ENCODE peak calls at places on chromosomes 1 and 21, in five cellular contexts. One of them, this sample, is unnamed.

GRCh38 chr1:197911857-197912696 is 5.1 kb upstream of the LHX9 start:
- DNase-seq in posterior cingulate gyrus: peak
- DNase-seq in astrocyte of the cerebellum: no peak
- DNase-seq in A172: no peak
- DNase-seq in lower lobe of right lung: peak
- DNase-seq in this sample: no peak

GRCh38 chr1:244836135-244836521 is 670 bp downstream of the COX20 start:
- DNase-seq in posterior cingulate gyrus: no peak
- DNase-seq in astrocyte of the cerebellum: no peak
- DNase-seq in A172: peak
- DNase-seq in lower lobe of right lung: no peak
- DNase-seq in this sample: no peak

GRCh38 chr1:150210086-150210485 is 25.8 kb downstream of the ANP32E start:
- DNase-seq in posterior cingulate gyrus: no peak
- DNase-seq in astrocyte of the cerebellum: no peak
- DNase-seq in A172: no peak
- DNase-seq in lower lobe of right lung: no peak
- DNase-seq in this sample: no peak

GRCh38 chr1:1418464-1419362 is 2.4 kb downstream of the ANKRD65 start:
- DNase-seq in posterior cingulate gyrus: peak
- DNase-seq in astrocyte of the cerebellum: no peak
- DNase-seq in A172: no peak
- DNase-seq in lower lobe of right lung: no peak
- DNase-seq in this sample: no peak

GRCh38 chr1:42851960-42852607 is 5.7 kb downstream of the ZNF691 start:
- DNase-seq in posterior cingulate gyrus: no peak
- DNase-seq in astrocyte of the cerebellum: no peak
- DNase-seq in A172: no peak
- DNase-seq in lower lobe of right lung: no peak
- DNase-seq in this sample: no peak

GRCh38 chr1:216095400-216095799 is 327.8 kb downstream of the USH2A start:
- DNase-seq in posterior cingulate gyrus: no peak
- DNase-seq in astrocyte of the cerebellum: no peak
- DNase-seq in A172: peak
- DNase-seq in lower lobe of right lung: no peak
- DNase-seq in this sample: no peak

GRCh38 chr21:16308269-16308668 is 578.5 kb downstream of the USP25 start:
- DNase-seq in posterior cingulate gyrus: no peak
- DNase-seq in astrocyte of the cerebellum: peak
- DNase-seq in A172: peak
- DNase-seq in lower lobe of right lung: no peak
- DNase-seq in this sample: no peak

GRCh38 chr1:94351441-94351840 is 66.7 kb upstream of the ABCD3 start:
- DNase-seq in posterior cingulate gyrus: no peak
- DNase-seq in astrocyte of the cerebellum: no peak
- DNase-seq in A172: no peak
- DNase-seq in lower lobe of right lung: no peak
- DNase-seq in this sample: no peak

GRCh38 chr1:78004719-78005346 is at the start of gene DNAJB4:
- DNase-seq in posterior cingulate gyrus: no peak
- DNase-seq in astrocyte of the cerebellum: peak
- DNase-seq in A172: peak
- DNase-seq in lower lobe of right lung: no peak
- DNase-seq in this sample: peak

GRCh38 chr1:181493885-181494284 is 10.6 kb downstream of the CACNA1E start:
- DNase-seq in posterior cingulate gyrus: no peak
- DNase-seq in astrocyte of the cerebellum: no peak
- DNase-seq in A172: no peak
- DNase-seq in lower lobe of right lung: no peak
- DNase-seq in this sample: no peak

GRCh38 chr1:230459463-230459862 is 33.3 kb upstream of the PGBD5 start:
- DNase-seq in posterior cingulate gyrus: no peak
- DNase-seq in astrocyte of the cerebellum: peak
- DNase-seq in A172: peak
- DNase-seq in lower lobe of right lung: no peak
- DNase-seq in this sample: no peak

GRCh38 chr1:211517006-211517405 is 25.0 kb upstream of the RD3 start:
- DNase-seq in posterior cingulate gyrus: no peak
- DNase-seq in astrocyte of the cerebellum: no peak
- DNase-seq in A172: peak
- DNase-seq in lower lobe of right lung: no peak
- DNase-seq in this sample: no peak

GRCh38 chr1:117608213-117608612 is 2.4 kb downstream of the TENT5C start:
- DNase-seq in posterior cingulate gyrus: no peak
- DNase-seq in astrocyte of the cerebellum: no peak
- DNase-seq in A172: no peak
- DNase-seq in lower lobe of right lung: no peak
- DNase-seq in this sample: no peak

GRCh38 chr1:168321945-168322344 is 41.3 kb downstream of the TBX19 start:
- DNase-seq in posterior cingulate gyrus: no peak
- DNase-seq in astrocyte of the cerebellum: no peak
- DNase-seq in A172: peak
- DNase-seq in lower lobe of right lung: no peak
- DNase-seq in this sample: no peak

GRCh38 chr1:115469703-115470476 is 131.8 kb upstream of the NGF start:
- DNase-seq in posterior cingulate gyrus: peak
- DNase-seq in astrocyte of the cerebellum: no peak
- DNase-seq in A172: peak
- DNase-seq in lower lobe of right lung: peak
- DNase-seq in this sample: no peak

GRCh38 chr1:195345149-195345548 is 1263.1 kb downstream of the KCNT2 start:
- DNase-seq in posterior cingulate gyrus: no peak
- DNase-seq in astrocyte of the cerebellum: no peak
- DNase-seq in A172: no peak
- DNase-seq in lower lobe of right lung: peak
- DNase-seq in this sample: no peak

GRCh38 chr1:84078108-84078823 is 65.8 kb upstream of the PRKACB start:
- DNase-seq in posterior cingulate gyrus: peak
- DNase-seq in astrocyte of the cerebellum: no peak
- DNase-seq in A172: peak
- DNase-seq in lower lobe of right lung: no peak
- DNase-seq in this sample: no peak

GRCh38 chr1:91529856-91530255 is 29.2 kb downstream of the CDC7 start:
- DNase-seq in posterior cingulate gyrus: no peak
- DNase-seq in astrocyte of the cerebellum: no peak
- DNase-seq in A172: peak
- DNase-seq in lower lobe of right lung: no peak
- DNase-seq in this sample: no peak

GRCh38 chr1:181221078-181221477 is 132.6 kb downstream of the IER5 start:
- DNase-seq in posterior cingulate gyrus: no peak
- DNase-seq in astrocyte of the cerebellum: no peak
- DNase-seq in A172: no peak
- DNase-seq in lower lobe of right lung: no peak
- DNase-seq in this sample: no peak

GRCh38 chr21:36377391-36377842 is 7.8 kb upstream of the CHAF1B start:
- DNase-seq in posterior cingulate gyrus: no peak
- DNase-seq in astrocyte of the cerebellum: no peak
- DNase-seq in A172: no peak
- DNase-seq in lower lobe of right lung: no peak
- DNase-seq in this sample: no peak

GRCh38 chr1:2314803-2315710 is 76.3 kb downstream of the MORN1 start:
- DNase-seq in posterior cingulate gyrus: no peak
- DNase-seq in astrocyte of the cerebellum: no peak
- DNase-seq in A172: no peak
- DNase-seq in lower lobe of right lung: peak
- DNase-seq in this sample: peak

GRCh38 chr1:168613689-168614655 is 37.6 kb downstream of the XCL1 start:
- DNase-seq in posterior cingulate gyrus: peak
- DNase-seq in astrocyte of the cerebellum: no peak
- DNase-seq in A172: peak
- DNase-seq in lower lobe of right lung: no peak
- DNase-seq in this sample: no peak

GRCh38 chr1:43430831-43431230 is 22.9 kb downstream of the HYI start:
- DNase-seq in posterior cingulate gyrus: peak
- DNase-seq in astrocyte of the cerebellum: no peak
- DNase-seq in A172: no peak
- DNase-seq in lower lobe of right lung: no peak
- DNase-seq in this sample: no peak

GRCh38 chr21:32442566-32443318 is 30.2 kb downstream of the EVA1C start:
- DNase-seq in posterior cingulate gyrus: peak
- DNase-seq in astrocyte of the cerebellum: no peak
- DNase-seq in A172: no peak
- DNase-seq in lower lobe of right lung: no peak
- DNase-seq in this sample: no peak

GRCh38 chr1:53956308-53957168 is 10.4 kb downstream of the LRRC42 start:
- DNase-seq in posterior cingulate gyrus: no peak
- DNase-seq in astrocyte of the cerebellum: no peak
- DNase-seq in A172: no peak
- DNase-seq in lower lobe of right lung: no peak
- DNase-seq in this sample: no peak

GRCh38 chr21:37072239-37072987 is 458 bp downstream of the PIGP start:
- DNase-seq in posterior cingulate gyrus: peak
- DNase-seq in astrocyte of the cerebellum: no peak
- DNase-seq in A172: peak
- DNase-seq in lower lobe of right lung: no peak
- DNase-seq in this sample: no peak

GRCh38 chr1:176843352-176844297 is 320.9 kb downstream of the ASTN1 start:
- DNase-seq in posterior cingulate gyrus: peak
- DNase-seq in astrocyte of the cerebellum: peak
- DNase-seq in A172: peak
- DNase-seq in lower lobe of right lung: no peak
- DNase-seq in this sample: no peak

GRCh38 chr1:236471653-236472052 is 52.1 kb upstream of the LGALS8 start:
- DNase-seq in posterior cingulate gyrus: no peak
- DNase-seq in astrocyte of the cerebellum: no peak
- DNase-seq in A172: peak
- DNase-seq in lower lobe of right lung: no peak
- DNase-seq in this sample: no peak

GRCh38 chr1:45621895-45622266 is 2.0 kb downstream of the CCDC17 start:
- DNase-seq in posterior cingulate gyrus: no peak
- DNase-seq in astrocyte of the cerebellum: no peak
- DNase-seq in A172: no peak
- DNase-seq in lower lobe of right lung: no peak
- DNase-seq in this sample: no peak

GRCh38 chr1:177964336-177964735 is 5.5 kb downstream of the SEC16B start:
- DNase-seq in posterior cingulate gyrus: no peak
- DNase-seq in astrocyte of the cerebellum: no peak
- DNase-seq in A172: no peak
- DNase-seq in lower lobe of right lung: no peak
- DNase-seq in this sample: no peak

GRCh38 chr1:205590777-205591513 is 40.9 kb downstream of the ELK4 start:
- DNase-seq in posterior cingulate gyrus: peak
- DNase-seq in astrocyte of the cerebellum: no peak
- DNase-seq in A172: no peak
- DNase-seq in lower lobe of right lung: no peak
- DNase-seq in this sample: no peak

GRCh38 chr1:244735854-244736561 is 83.1 kb downstream of the DESI2 start:
- DNase-seq in posterior cingulate gyrus: no peak
- DNase-seq in astrocyte of the cerebellum: no peak
- DNase-seq in A172: peak
- DNase-seq in lower lobe of right lung: no peak
- DNase-seq in this sample: no peak